ENCODE peak calls at places on chromosome 1, in six cellular contexts. T is fibroblast of the aortic adventitia; S is heart left ventricle; E is B cell; K is CD8-positive, alpha-beta T cell; Z is tibial artery. Q is an unnamed sample.

GRCh38 chr1:56866656-56867055 is 12.1 kb downstream of the C8A start:
- DNase-seq in T (peak; percentile 73), S (no peak), E (no peak), K (no peak), Z (no peak), Q (no peak)

GRCh38 chr1:36355811-36356210 is 29.9 kb downstream of the STK40 start:
- DNase-seq in T (no peak), S (no peak), E (no peak), K (no peak), Z (no peak), Q (no peak)

GRCh38 chr1:64929221-64929620 is 37.1 kb downstream of the JAK1 start:
- DNase-seq in T (no peak), S (no peak), E (no peak), K (no peak), Z (no peak), Q (no peak)

GRCh38 chr1:169957884-169958283 is 64.2 kb upstream of the SCYL3 start:
- DNase-seq in T (no peak), S (no peak), E (no peak), K (no peak), Z (no peak), Q (no peak)

GRCh38 chr1:214617843-214618242 is 14.8 kb downstream of the CENPF start:
- DNase-seq in T (no peak), S (no peak), E (no peak), K (no peak), Z (no peak), Q (no peak)

GRCh38 chr1:95072532-95073419 is at the start of gene ALG14:
- DNase-seq in T (peak; percentile 97), S (peak; percentile 96), E (peak; percentile 78), K (peak; percentile 95), Z (peak; percentile 97), Q (peak; percentile 83)

GRCh38 chr1:193694741-193695140 is 508.3 kb upstream of the B3GALT2 start:
- DNase-seq in T (no peak), S (no peak), E (no peak), K (no peak), Z (no peak), Q (no peak)

GRCh38 chr1:44568128-44568900 is 106.0 kb downstream of the TMEM53 start:
- DNase-seq in T (no peak), S (no peak), E (no peak), K (no peak), Z (no peak), Q (no peak)

GRCh38 chr1:5864256-5864655 is 128.0 kb downstream of the NPHP4 start:
- DNase-seq in T (no peak), S (no peak), E (no peak), K (no peak), Z (no peak), Q (no peak)

GRCh38 chr1:5863238-5863637 is 129.0 kb downstream of the NPHP4 start:
- DNase-seq in T (no peak), S (no peak), E (no peak), K (no peak), Z (no peak), Q (no peak)

GRCh38 chr1:5859766-5860165 is 132.5 kb downstream of the NPHP4 start:
- DNase-seq in T (no peak), S (no peak), E (no peak), K (no peak), Z (no peak), Q (no peak)

GRCh38 chr1:5860277-5860676 is 131.9 kb downstream of the NPHP4 start:
- DNase-seq in T (no peak), S (no peak), E (no peak), K (no peak), Z (no peak), Q (no peak)

DNA sequence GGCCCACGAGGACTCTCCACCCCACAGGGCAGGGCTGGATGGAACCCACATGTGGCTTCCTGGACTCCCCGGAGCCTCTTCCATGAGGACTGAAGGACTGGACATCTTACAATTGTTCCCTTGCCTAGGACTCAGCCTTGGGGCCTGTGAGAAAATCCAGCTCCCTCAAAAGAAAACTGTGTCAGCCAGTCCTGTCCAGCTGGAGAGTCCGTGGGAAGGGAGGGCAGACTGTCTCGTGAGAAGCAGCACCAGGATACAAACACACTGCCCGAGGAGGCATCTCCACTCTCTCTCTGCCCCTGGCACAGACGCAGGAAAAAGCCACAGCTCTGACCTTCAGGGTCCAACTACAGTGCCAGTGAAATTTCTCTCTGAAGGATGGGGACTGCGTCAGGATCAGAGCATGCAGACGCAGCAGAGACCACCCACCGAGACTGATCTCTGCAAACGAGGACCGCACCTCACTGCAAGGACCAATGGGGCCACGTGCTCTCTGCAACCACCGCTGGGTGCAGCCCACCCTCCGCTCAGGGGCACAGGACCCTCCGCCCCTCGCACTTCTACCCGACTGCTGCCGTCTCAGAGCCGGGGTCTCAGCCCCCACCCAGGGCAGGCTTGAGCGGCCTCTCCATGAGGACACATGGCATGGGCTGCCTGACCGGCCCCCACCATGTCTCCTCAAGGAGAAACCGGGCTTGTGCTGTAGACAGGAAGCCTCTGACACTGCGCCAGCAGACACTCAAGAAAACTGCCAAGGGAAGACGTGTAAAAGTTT is 130.0 kb downstream of the NPHP4 start:
- DNase-seq in T (no peak), S (no peak), E (no peak), K (no peak), Z (no peak), Q (no peak)
- TF ChIP-seq CTCF in T (no peak), S (no peak), E (no peak), K (no peak), Z (no peak), Q (no peak)

GRCh38 chr1:23019094-23019850 is at the start of gene KDM1A:
- DNase-seq in T (peak; percentile 97), S (peak; percentile 99), E (peak; percentile 94), K (peak; percentile 96), Z (peak; percentile 98), Q (peak; percentile 94)
- TF ChIP-seq CTCF in T (no peak), S (peak; percentile 37), E (no peak), K (no peak), Z (no peak), Q (peak; percentile 39)

DNA sequence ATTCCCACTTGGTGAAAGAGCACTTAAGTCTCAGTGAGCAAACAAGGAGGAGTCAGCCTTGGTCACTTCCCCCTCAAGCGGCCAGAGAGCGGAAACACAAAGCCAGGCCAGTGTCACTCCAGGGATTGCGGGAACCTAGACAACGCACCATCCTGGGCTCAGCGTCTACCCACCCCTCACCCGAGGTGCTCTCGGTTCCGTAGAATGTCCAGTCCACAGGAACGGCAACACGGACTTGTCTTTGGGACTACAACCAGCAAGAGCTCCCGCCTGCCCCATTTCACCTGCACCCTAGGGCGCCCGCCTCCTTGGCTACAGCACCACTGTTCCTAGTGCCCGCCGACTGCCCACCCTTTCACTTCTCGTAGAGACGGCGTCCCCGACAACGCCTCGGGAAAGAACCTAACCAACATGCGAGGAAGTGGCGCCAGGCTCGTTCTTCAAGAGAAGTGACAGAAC is 511 bp downstream of the GDAP2 start:
- DNase-seq in T (peak; percentile 56), S (peak; percentile 69), E (no peak), K (peak; percentile 41), Z (peak; percentile 74), Q (peak; percentile 41)
- TF ChIP-seq CTCF in T (peak; percentile 20), S (peak; percentile 21), E (no peak), K (no peak), Z (no peak), Q (no peak)

GRCh38 chr1:200262326-200262965 is 147.4 kb downstream of the ZNF281 start:
- DNase-seq in T (no peak), S (no peak), E (no peak), K (no peak), Z (no peak), Q (peak; percentile 47)
- TF ChIP-seq CTCF in T (no peak), S (no peak), E (no peak), K (no peak), Z (no peak), Q (no peak)

DNA sequence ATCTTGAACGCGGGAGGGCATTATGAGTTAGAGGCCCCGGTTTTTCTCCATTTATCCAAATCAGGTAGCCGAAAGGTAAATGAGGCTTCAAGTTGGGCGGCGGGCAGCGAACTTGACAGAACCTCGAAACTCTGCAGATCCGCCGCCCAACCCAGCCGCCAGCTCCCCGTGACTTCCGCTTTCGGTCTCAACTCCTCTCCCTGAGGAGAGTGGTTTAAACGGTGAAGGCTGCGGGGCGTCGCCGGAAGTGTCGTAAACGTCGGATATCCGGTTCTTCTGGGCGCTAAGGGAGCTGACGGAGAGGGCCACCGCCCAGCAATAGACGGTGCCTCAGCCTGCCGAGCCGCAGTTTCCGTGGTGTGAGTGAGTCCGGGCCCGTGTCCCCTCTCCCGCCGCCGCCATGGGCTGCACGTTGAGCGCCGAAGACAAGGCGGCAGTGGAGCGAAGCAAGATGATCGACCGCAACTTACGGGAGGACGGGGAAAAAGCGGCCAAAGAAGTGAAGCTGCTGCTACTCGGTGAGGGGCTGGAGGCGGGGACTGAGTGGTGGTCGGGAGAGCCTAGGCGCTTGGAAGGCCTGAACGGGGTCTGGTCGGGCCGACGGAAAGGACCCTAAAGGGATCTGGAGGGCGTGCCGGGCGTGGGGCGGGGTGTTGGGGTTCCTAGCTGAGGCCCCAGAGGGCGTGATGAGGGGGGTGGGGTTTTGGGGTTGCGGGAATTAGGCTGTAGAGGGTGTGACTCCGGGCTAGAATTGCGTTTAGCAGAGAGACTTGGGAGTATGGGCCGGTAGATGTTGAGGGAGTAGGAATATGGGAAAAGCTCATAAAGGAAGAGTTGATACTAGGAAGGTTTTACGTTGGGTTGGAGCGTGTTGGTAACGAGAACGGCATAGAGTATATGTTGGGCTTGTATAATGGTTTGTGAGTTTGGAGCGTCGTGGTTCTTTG is at the start of gene GNAI3:
- DNase-seq in T (peak; percentile 96), S (peak; percentile 97), E (peak; percentile 84), K (peak; percentile 98), Z (peak; percentile 98), Q (peak; percentile 94)
- TF ChIP-seq CTCF in T (no peak), S (no peak), E (no peak), K (no peak), Z (no peak), Q (no peak)

GRCh38 chr1:8554956-8555534 is 237.1 kb downstream of the SLC45A1 start:
- DNase-seq in T (peak; percentile 55), S (no peak), E (no peak), K (no peak), Z (no peak), Q (no peak)

GRCh38 chr1:8552820-8553397 is 235.0 kb downstream of the SLC45A1 start:
- DNase-seq in T (no peak), S (no peak), E (no peak), K (no peak), Z (no peak), Q (no peak)

GRCh38 chr1:8552135-8552534 is 234.2 kb downstream of the SLC45A1 start:
- DNase-seq in T (no peak), S (no peak), E (no peak), K (no peak), Z (no peak), Q (no peak)

GRCh38 chr1:8551057-8551456 is 233.1 kb downstream of the SLC45A1 start:
- DNase-seq in T (no peak), S (no peak), E (no peak), K (no peak), Z (no peak), Q (no peak)

DNA sequence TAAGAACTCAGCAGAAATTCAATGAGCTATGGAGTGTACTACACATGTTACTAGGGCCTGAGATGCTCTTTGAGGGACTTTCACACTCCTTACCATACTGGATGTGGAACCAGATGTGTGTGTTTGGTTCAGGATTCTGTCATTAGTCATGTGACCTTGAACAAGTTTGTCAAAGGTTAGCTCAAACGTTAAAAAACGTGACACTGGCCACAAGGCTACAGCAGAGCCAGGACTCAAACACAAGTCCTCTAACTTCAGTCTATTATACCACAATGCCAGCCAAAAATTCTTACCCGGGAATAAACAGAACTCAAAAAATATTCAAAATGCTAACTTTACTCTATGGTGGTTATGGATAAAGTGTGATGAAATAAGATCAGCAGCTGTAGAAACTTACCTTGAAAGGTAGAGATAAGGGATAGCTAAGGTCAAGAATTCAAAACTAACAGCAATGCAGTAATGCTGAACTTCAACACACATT is 233.7 kb downstream of the SLC45A1 start:
- DNase-seq in T (no peak), S (no peak), E (no peak), K (no peak), Z (no peak), Q (no peak)
- TF ChIP-seq CTCF in T (no peak), S (no peak), E (no peak), K (no peak), Z (no peak), Q (no peak)